ENCODE peak calls at places on chromosomes 11 and 22, in four cellular contexts. T, N, Q and Z are unnamed samples. For H3K4me1, the result is how much of the 10 kb centered on the place peaks cover.

GRCh38 chr11:120612363-120613263 is 101.1 kb downstream of the GRIK4 start:
- DNase-seq in T (no peak), N (no peak), Q (no peak), Z (no peak)

GRCh38 chr11:96219981-96220623 is 122.9 kb downstream of the MAML2 start:
- DNase-seq in T (no peak), N (no peak), Q (peak), Z (no peak)

GRCh38 chr11:17609536-17610401 is 62.7 kb downstream of the OTOG start:
- DNase-seq in T (no peak), N (no peak), Q (no peak), Z (no peak)

GRCh38 chr11:36065436-36065835 is 121.6 kb downstream of the LDLRAD3 start:
- DNase-seq in T (no peak), N (no peak), Q (no peak), Z (no peak)

GRCh38 chr11:78099671-78100070 is 20.0 kb upstream of the NDUFC2 start:
- DNase-seq in T (no peak), N (no peak), Q (no peak), Z (no peak)

GRCh38 chr11:115679945-115680344 is 175.7 kb upstream of the CADM1 start:
- DNase-seq in T (no peak), N (no peak), Q (no peak), Z (no peak)

GRCh38 chr11:70490208-70490607 is 91.9 kb downstream of the CTTN start:
- DNase-seq in T (no peak), N (no peak), Q (no peak), Z (no peak)

GRCh38 chr11:17554487-17554886 is 7.4 kb downstream of the OTOG start:
- DNase-seq in T (peak), N (no peak), Q (no peak), Z (no peak)

GRCh38 chr11:13160302-13160701 is 117.3 kb upstream of the BMAL1 start:
- DNase-seq in T (no peak), N (no peak), Q (no peak), Z (no peak)

GRCh38 chr11:131745405-131745804 is 375.0 kb downstream of the NTM start:
- DNase-seq in T (no peak), N (no peak), Q (no peak), Z (no peak)

GRCh38 chr11:40337118-40337517 is 1122.3 kb downstream of the LRRC4C start:
- DNase-seq in T (no peak), N (no peak), Q (no peak), Z (no peak)

DNA sequence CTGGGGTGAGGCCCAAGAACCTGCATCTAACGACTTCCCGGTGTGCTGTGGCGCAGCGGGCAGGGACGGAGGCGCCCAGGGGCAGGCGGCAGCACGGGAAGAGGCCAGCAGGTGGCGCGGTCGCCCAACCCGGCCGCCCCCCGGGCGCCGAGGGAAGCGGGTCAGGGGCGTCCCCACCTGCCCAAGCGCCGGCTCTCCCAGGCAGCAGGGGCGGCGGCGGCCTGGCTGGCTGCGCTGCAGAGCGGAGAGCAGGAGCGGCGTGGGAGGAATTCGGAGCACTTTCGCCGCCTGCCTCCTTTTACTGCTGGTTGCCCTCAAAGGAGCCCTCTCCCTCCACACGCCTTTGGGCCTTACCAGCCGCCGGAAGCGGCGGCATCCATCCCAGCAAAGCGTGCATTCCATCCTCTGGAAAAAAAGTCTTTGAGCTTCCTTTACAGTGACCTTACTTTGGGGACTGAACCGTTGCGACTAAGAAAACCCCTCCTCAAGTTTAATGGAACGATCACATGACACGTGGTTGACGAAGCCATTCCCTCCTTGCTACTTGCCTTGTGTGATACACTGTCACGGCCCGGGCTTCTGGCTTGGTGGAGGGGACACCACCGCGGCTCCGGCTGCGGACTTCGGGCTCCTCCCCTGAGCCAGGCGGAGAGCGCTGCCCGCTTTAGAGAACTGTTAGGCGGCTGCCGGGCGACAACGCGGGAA is 106.8 kb upstream of the CLMP start:
- DNase-seq in T (no peak), N (peak), Q (peak), Z (peak)
- H3K4me1 ChIP-seq in T (under half), N (under half), Q (under half), Z (under half)

GRCh38 chr22:48599346-48599745 is 1228.3 kb downstream of the BRD1 start:
- DNase-seq in T (no peak), N (no peak), Q (no peak), Z (no peak)
- H3K4me1 ChIP-seq in T (under half), N (under half), Q (under half), Z (under half)

GRCh38 chr11:68868221-68868620 is 26.5 kb upstream of the CPT1A start:
- DNase-seq in T (no peak), N (no peak), Q (no peak), Z (no peak)

GRCh38 chr11:68878022-68878421 is 25.6 kb downstream of the MRPL21 start:
- DNase-seq in T (peak), N (no peak), Q (no peak), Z (no peak)

GRCh38 chr11:68870470-68870869 is 28.8 kb upstream of the CPT1A start:
- DNase-seq in T (no peak), N (no peak), Q (peak), Z (no peak)

GRCh38 chr11:68867067-68867466 is 25.4 kb upstream of the CPT1A start:
- DNase-seq in T (no peak), N (no peak), Q (no peak), Z (no peak)

DNA sequence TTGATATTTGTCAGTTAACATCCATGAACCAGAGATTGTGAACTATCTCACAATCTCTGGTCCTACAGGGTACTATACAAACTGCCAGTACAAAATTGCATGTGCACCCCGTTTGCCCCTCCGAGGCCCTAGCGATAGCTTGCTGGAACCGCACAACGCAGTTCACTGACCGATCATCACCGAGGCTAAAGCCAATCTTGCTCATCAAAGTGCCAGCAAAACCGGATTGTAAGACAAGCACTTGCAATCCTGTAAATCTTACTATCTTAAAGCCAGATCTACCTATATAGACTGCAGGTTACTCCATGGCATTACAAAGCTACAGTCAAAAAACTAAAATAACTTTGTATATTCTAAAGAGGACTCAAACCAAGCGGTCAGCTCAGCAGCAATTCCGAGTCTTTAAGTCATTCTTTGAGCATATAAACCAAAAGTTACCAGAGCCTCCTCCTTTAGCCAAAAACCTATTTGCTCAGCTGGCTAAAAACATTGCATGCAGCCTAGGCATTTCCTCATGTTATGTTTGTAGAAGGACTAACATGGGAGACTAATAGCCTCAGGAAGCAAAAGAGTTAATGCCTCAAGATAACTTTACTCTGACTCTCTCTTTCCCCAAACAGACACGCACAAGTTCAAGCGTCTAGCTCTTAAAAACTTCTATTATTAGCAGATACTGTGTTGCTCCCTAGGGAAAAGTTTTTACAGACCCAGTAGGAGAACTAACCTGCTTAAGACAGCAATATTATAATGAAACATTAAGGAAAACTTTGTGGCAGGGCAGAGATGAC is 30.7 kb upstream of the CPT1A start:
- DNase-seq in T (peak), N (no peak), Q (no peak), Z (no peak)
- H3K4me1 ChIP-seq in T (under half), N (under half), Q (under half), Z (under half)

DNA sequence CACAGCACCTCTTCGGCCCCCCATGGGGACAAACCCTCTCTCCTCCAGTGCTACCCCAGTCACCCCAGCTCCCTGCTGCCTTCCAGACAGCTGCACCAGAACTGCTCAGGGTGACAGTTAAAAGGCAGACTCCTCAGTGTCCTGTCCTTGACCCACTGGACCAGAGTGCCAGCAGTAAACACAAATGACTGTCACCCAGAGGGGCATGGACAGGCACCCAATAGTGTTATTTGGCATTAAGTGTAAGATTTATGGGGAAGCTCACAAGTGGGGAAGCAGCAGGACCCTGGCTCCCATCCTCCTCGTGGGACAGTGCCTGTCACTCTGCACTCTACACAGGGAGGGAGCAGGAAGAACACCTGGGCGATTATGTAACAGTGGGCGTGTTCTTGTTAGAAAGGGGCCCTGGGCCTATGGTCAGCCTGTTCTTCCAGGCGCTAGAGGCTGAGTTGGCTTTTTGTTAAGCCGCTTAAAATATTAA is 5.0 kb downstream of the RPS19BP1 start:
- DNase-seq in T (peak), N (no peak), Q (peak), Z (no peak)
- H3K4me1 ChIP-seq in T (under half), N (under half), Q (under half), Z (half or more)

GRCh38 chr22:27918351-27919221 is 470 bp downstream of the PITPNB start:
- DNase-seq in T (peak), N (no peak), Q (peak), Z (peak)
- H3K4me1 ChIP-seq in T (under half), N (under half), Q (under half), Z (under half)

DNA sequence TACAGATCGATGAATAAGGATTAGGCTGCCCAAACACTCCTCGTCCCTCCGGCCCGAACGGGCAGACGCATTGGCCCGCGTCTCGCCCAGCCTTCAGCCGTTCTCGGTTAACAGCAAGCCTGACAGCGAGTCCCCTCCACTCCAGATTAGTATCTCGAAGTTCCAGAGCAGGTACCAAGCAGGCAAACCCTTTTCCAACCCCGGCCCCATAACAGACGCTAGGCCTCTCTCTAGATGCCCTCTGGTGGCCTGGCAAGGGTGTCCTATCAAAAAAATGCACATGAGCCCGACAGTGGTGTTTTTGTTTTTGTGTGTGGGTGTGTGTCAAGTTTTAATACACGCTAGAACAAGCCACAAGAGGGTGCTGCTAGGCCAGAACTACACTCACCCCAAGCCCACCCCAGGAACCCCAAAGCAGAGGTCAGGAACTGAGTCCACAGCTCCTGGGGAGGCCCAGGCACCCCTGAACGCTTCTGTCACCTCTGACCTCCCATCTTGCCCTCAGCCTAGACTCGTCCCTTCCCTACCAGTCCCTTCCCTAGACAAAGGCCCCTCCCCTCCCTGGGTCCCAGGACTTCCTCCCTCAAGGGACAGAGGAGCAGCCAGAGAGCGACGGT is 658 bp upstream of the ARFGAP2 start:
- DNase-seq in T (peak), N (peak), Q (peak), Z (peak)
- H3K4me1 ChIP-seq in T (under half), N (under half), Q (under half), Z (under half)

GRCh38 chr11:67646535-67647336 is 3.8 kb downstream of the ACY3 start:
- DNase-seq in T (peak), N (no peak), Q (no peak), Z (peak)

GRCh38 chr11:67648140-67648795 is 2.3 kb downstream of the ACY3 start:
- DNase-seq in T (peak), N (peak), Q (peak), Z (peak)

GRCh38 chr11:67647471-67647870 is 3.1 kb downstream of the ACY3 start:
- DNase-seq in T (peak), N (no peak), Q (no peak), Z (no peak)

GRCh38 chr11:67649634-67650540 is 643 bp downstream of the ACY3 start:
- DNase-seq in T (peak), N (no peak), Q (no peak), Z (no peak)

GRCh38 chr11:67648796-67649613 is 1.5 kb downstream of the ACY3 start:
- DNase-seq in T (peak), N (no peak), Q (no peak), Z (no peak)
- H3K4me1 ChIP-seq in T (under half), N (under half), Q (under half), Z (under half)